ENCODE peak calls at places on chromosomes 4 and X, in eight cellular contexts. T, X, N, O, J, A, B and K are unnamed samples.

GRCh38 chrX:56763556-56764152 is 34.6 kb downstream of the NBDY start:
- DNase-seq in J (peak; percentile 71), X (peak; percentile 75), T (no peak), A (peak; percentile 70), B (peak; percentile 35), N (peak; percentile 16), O (no peak), K (no peak)

GRCh38 chrX:103215037-103215767 is at the start of gene BEX4:
- DNase-seq in B (peak; percentile 75), X (peak; percentile 83), N (peak; percentile 59), J (peak; percentile 29), T (peak; percentile 77), O (no peak), A (no peak), K (no peak)

GRCh38 chrX:113399501-113400192 is 559.0 kb upstream of the AMOT start:
- DNase-seq in O (no peak), A (no peak), N (no peak), T (peak; percentile 16), J (no peak), X (no peak), B (no peak), K (peak; percentile 6)

GRCh38 chrX:18286322-18286831 is 65.7 kb upstream of the BEND2 start:
- DNase-seq in B (no peak), T (peak; percentile 0), O (no peak), N (no peak), X (no peak), J (peak; percentile 52), A (no peak), K (no peak)

GRCh38 chr4:2787230-2788100 is 5.4 kb upstream of the SH3BP2 start:
- DNase-seq in B (peak; percentile 48), O (no peak), J (no peak), N (no peak), T (no peak), A (no peak), X (no peak), K (no peak)

GRCh38 chrX:21606037-21606436 is 52.1 kb downstream of the KLHL34 start:
- DNase-seq in O (no peak), N (no peak), X (no peak), J (no peak), B (no peak), A (no peak), T (no peak), K (no peak)

GRCh38 chr4:3021127-3021526 is 53.2 kb downstream of the HTT-AS start:
- DNase-seq in O (no peak), B (no peak), X (no peak), T (no peak), A (no peak), J (no peak), N (no peak), K (no peak)

GRCh38 chr4:87117051-87117729 is 103.2 kb downstream of the KLHL8 start:
- DNase-seq in X (no peak), O (no peak), B (no peak), N (no peak), T (no peak), A (no peak), J (no peak), K (no peak)

GRCh38 chr4:127249066-127249766 is 383.5 kb upstream of the INTU start:
- DNase-seq in A (no peak), O (no peak), X (no peak), N (peak; percentile 35), J (peak; percentile 29), T (peak; percentile 61), B (no peak), K (peak; percentile 30)

GRCh38 chr4:47531241-47531953 is 46.3 kb downstream of the ATP10D start:
- DNase-seq in J (peak; percentile 94), N (peak; percentile 95), X (no peak), O (peak; percentile 47), B (peak; percentile 22), A (no peak), T (peak; percentile 84), K (peak; percentile 96)

GRCh38 chrX:51496501-51497291 is at the start of gene NUDT11:
- DNase-seq in J (peak; percentile 71), N (peak; percentile 60), O (no peak), B (peak; percentile 5), X (peak; percentile 57), T (peak; percentile 80), A (no peak), K (peak; percentile 36)

GRCh38 chr4:189592905-189593304 is 347.8 kb upstream of the FRG1 start:
- DNase-seq in N (no peak), X (no peak), A (no peak), O (no peak), B (no peak), T (no peak), J (no peak), K (no peak)

GRCh38 chr4:2823671-2824328 is 19.8 kb upstream of the ADD1 start:
- DNase-seq in N (no peak), X (no peak), A (no peak), O (no peak), B (no peak), T (no peak), J (no peak), K (no peak)

GRCh38 chrX:86946569-86946968 is 571.0 kb upstream of the KLHL4 start:
- DNase-seq in N (peak; percentile 7), X (no peak), T (peak; percentile 9), B (no peak), A (no peak), O (no peak), J (peak; percentile 13), K (peak; percentile 2)

GRCh38 chr4:160808174-160808573 is 1355.6 kb downstream of the FSTL5 start:
- DNase-seq in J (no peak), A (no peak), O (no peak), T (no peak), B (no peak), N (no peak), X (no peak), K (no peak)

GRCh38 chr4:160809576-160809975 is 1354.2 kb downstream of the FSTL5 start:
- DNase-seq in X (no peak), T (no peak), A (no peak), N (no peak), J (no peak), B (no peak), O (no peak), K (no peak)

GRCh38 chr4:160810415-160810814 is 1353.4 kb downstream of the FSTL5 start:
- DNase-seq in B (no peak), A (no peak), J (no peak), X (no peak), T (no peak), N (no peak), O (no peak), K (no peak)

DNA sequence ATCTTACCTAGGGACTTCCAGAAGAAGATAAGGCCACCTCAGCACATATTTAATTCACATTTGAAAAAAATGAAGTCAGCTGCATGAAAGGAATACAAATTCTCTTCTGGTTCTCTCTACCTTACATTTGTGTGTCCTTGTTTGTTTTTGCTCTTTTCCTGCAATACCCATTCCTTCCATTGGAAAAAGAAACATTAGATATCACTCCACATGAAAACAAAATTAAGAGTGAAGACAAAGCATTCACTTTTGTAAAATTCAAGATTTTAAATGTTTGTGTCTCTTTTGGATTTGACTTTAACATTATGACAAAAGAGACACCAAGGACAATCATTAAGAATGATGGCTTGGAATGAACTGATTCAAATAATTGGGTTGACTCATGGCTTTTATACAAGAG is 1351.8 kb downstream of the FSTL5 start:
- DNase-seq in N (no peak), T (no peak), A (no peak), J (no peak), B (no peak), O (no peak), X (no peak), K (no peak)
- H3K27ac ChIP-seq in N (no peak overlapping the region), T (no peak overlapping the region), A (no peak overlapping the region), J (no peak overlapping the region), B (no peak overlapping the region), O (no peak overlapping the region), X (no peak overlapping the region), K (no peak overlapping the region)

DNA sequence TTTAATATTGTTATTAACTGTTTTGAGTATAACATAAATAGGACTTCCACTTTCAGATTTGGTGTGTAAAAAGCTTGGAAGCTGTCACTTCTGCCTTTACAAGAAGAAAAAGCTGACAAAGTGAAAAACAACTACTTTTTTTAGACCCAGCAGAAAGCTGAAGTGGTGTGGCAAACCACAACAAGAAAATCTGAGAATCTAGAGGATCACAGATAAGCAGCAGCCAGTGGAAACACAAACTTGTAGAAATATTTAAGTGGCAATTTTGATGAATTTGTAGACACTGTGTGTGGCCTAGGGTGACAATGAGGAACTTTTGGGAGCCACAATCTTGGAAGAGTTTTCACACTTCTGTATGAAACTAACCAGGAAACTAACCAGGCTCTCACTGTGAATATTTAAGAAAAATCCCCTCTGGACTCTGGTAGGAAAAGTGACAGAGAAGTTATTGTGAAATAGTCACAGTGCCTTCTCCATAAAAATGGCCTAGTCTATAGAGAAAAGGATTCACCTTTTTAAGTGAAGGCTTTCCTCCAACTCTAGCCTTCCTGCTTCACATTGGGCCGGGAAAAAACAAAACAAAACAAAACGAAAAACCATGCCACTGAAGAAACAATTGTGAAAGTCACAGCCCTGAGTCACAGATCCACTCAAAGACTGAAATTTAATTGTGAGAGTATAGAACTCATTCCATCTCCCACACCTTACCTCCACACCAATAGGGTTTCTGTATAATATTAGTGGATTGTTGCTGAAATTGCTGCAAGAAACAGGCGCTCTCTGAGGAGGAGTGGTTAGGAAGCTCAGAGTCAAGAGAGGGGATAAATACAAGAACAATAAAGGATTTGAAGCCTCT is 26.7 kb upstream of the GUCY1A1 start:
- DNase-seq in A (no peak), N (no peak), T (no peak), B (no peak), O (no peak), J (no peak), X (no peak), K (no peak)
- H3K27ac ChIP-seq in A (no peak overlapping the region), N (no peak overlapping the region), T (peak overlapping the region; percentile 61), B (no peak overlapping the region), O (no peak overlapping the region), J (no peak overlapping the region), X (no peak overlapping the region), K (no peak overlapping the region)

DNA sequence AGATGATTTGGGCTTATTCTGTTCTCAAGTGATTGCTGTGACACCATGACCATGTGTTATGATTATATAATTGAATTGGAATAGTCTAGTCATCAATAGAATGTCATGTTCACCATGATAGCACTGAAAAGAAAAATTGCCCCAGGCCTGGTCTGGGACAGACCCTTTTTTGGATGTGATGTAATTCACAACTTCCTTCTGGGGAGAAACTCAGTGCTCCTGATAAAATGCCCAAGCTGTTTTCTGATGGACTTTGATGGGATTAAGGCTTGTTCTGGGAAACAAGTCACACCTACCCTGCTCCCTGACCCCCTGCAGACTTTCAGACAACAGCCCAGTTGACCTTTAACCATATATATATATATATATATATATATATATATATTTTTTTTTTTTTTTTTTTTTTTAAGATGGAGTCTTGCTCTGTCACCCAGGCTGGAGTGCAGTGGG is 65.3 kb downstream of the RHOH start:
- DNase-seq in A (no peak), B (no peak), T (no peak), O (no peak), N (no peak), J (no peak), X (no peak), K (no peak)
- H3K27ac ChIP-seq in A (no peak overlapping the region), B (no peak overlapping the region), T (no peak overlapping the region), O (no peak overlapping the region), N (no peak overlapping the region), J (no peak overlapping the region), X (no peak overlapping the region), K (no peak overlapping the region)

DNA sequence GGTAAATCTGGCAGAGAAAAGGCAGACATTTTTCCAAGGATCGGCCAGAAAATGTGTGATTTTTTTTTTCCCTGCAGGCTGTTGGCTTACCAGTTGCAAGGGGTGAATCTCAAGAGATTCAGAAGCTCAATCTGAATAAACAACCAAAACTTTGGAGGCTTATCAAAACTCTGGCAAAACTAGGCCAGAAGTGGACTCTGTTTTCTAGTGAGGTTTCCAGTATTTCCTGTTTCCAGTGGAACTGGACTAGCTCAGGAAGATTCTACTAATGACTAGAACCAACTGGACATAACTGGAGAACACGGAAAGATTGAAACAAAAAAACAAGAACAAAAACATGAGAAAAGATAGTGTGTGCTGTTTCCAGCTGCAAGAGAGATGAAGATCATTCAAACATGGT is 191.4 kb downstream of the SMIM20 start:
- DNase-seq in A (no peak), N (no peak), O (no peak), T (peak; percentile 32), J (no peak), B (no peak), X (no peak), K (no peak)
- H3K27ac ChIP-seq in A (peak overlapping the region; percentile 0), N (no peak overlapping the region), O (no peak overlapping the region), T (no peak overlapping the region), J (no peak overlapping the region), B (no peak overlapping the region), X (no peak overlapping the region), K (no peak overlapping the region)